ENCODE peak calls at places on chromosomes 4 and X, in five cellular contexts. X, Q, J, S and M are unnamed samples. For H3K9me3, the result is how much of the 10 kb centered on the place peaks cover.

GRCh38 chrX:7330551-7330950 is 182.6 kb upstream of the PUDP start:
- DNase-seq in X (no peak), Q (no peak), J (no peak), S (no peak), M (no peak)

GRCh38 chrX:119667111-119667928 is 25.6 kb downstream of the SEPTIN6 start:
- DNase-seq in X (no peak), Q (no peak), J (no peak), S (no peak), M (no peak)

GRCh38 chr4:6356076-6356560 is 86.5 kb downstream of the WFS1 start:
- DNase-seq in X (no peak), Q (no peak), J (no peak), S (no peak), M (no peak)

GRCh38 chrX:21806691-21807090 is 32.7 kb upstream of the MBTPS2 start:
- DNase-seq in X (no peak), Q (no peak), J (no peak), S (no peak), M (no peak)

GRCh38 chr4:42579903-42580302 is 77.0 kb downstream of the ATP8A1 start:
- DNase-seq in X (no peak), Q (no peak), J (no peak), S (no peak), M (no peak)

GRCh38 chr4:57607616-57608150 is 497.5 kb upstream of the IGFBP7 start:
- DNase-seq in X (no peak), Q (no peak), J (no peak), S (no peak), M (no peak)

GRCh38 chr4:112077743-112078142 is 67.5 kb upstream of the FAM241A start:
- DNase-seq in X (no peak), Q (no peak), J (no peak), S (no peak), M (no peak)

GRCh38 chr4:9987749-9988346 is 33.4 kb downstream of the SLC2A9 start:
- DNase-seq in X (peak), Q (no peak), J (no peak), S (no peak), M (no peak)

GRCh38 chr4:80831383-80832361 is 198.8 kb upstream of the BMP3 start:
- DNase-seq in X (no peak), Q (no peak), J (no peak), S (no peak), M (no peak)

GRCh38 chrX:96372313-96373046 is 312.2 kb upstream of the DIAPH2 start:
- DNase-seq in X (no peak), Q (no peak), J (no peak), S (peak), M (no peak)

GRCh38 chr4:169397762-169398161 is 127.0 kb upstream of the SH3RF1 start:
- DNase-seq in X (no peak), Q (no peak), J (no peak), S (no peak), M (no peak)

GRCh38 chrX:83759872-83760271 is 101.1 kb upstream of the CYLC1 start:
- DNase-seq in X (no peak), Q (no peak), J (no peak), S (peak), M (no peak)

GRCh38 chrX:70554948-70555347 is 110.3 kb downstream of the DLG3 start:
- DNase-seq in X (no peak), Q (no peak), J (no peak), S (no peak), M (no peak)

GRCh38 chr4:79132826-79133225 is 193.0 kb downstream of the NAA11 start:
- DNase-seq in X (no peak), Q (no peak), J (no peak), S (no peak), M (no peak)

GRCh38 chr4:87975466-87975865 is at the start of gene SPP1:
- DNase-seq in X (no peak), Q (peak), J (no peak), S (peak), M (no peak)

GRCh38 chr4:12911723-12912324 is 572.3 kb downstream of the RAB28 start:
- DNase-seq in X (no peak), Q (no peak), J (no peak), S (no peak), M (no peak)

GRCh38 chrX:100926453-100926852 is 2.3 kb downstream of the XKRX start:
- DNase-seq in X (no peak), Q (no peak), J (no peak), S (no peak), M (no peak)

GRCh38 chrX:10077425-10078188 is 79.2 kb upstream of the CLCN4 start:
- DNase-seq in X (no peak), Q (no peak), J (no peak), S (peak), M (no peak)

GRCh38 chrX:25536307-25536970 is 520.7 kb upstream of the ARX start:
- DNase-seq in X (no peak), Q (no peak), J (no peak), S (no peak), M (no peak)

GRCh38 chr4:114399085-114399484 is 199.5 kb upstream of the UGT8 start:
- DNase-seq in X (no peak), Q (no peak), J (no peak), S (no peak), M (no peak)

GRCh38 chr4:26806331-26806730 is 54.3 kb upstream of the STIM2 start:
- DNase-seq in X (no peak), Q (no peak), J (no peak), S (no peak), M (no peak)

GRCh38 chrX:56802921-56803848 is 74.1 kb downstream of the NBDY start:
- DNase-seq in X (no peak), Q (peak), J (peak), S (no peak), M (peak)

GRCh38 chr4:158410272-158410671 is 111.4 kb upstream of the RXFP1 start:
- DNase-seq in X (no peak), Q (no peak), J (no peak), S (no peak), M (no peak)

GRCh38 chrX:1507511-1508463 is 29.2 kb downstream of the P2RY8 start:
- DNase-seq in X (peak), Q (no peak), J (no peak), S (no peak), M (no peak)

GRCh38 chr4:37687175-37687525 is 974 bp upstream of the RELL1 start:
- DNase-seq in X (peak), Q (no peak), J (no peak), S (no peak), M (peak)

GRCh38 chrX:34638116-34638515 is 19.0 kb downstream of the TMEM47 start:
- DNase-seq in X (no peak), Q (no peak), J (no peak), S (peak), M (peak)

GRCh38 chrX:56788229-56788628 is 59.2 kb downstream of the NBDY start:
- DNase-seq in X (no peak), Q (no peak), J (no peak), S (no peak), M (no peak)

GRCh38 chr4:98648602-98649001 is 9.8 kb downstream of the TSPAN5 start:
- DNase-seq in X (no peak), Q (peak), J (no peak), S (no peak), M (no peak)

GRCh38 chr4:83516042-83516772 is 19.7 kb upstream of the GPAT3 start:
- DNase-seq in X (no peak), Q (peak), J (no peak), S (no peak), M (no peak)

GRCh38 chrX:117095393-117095792 is 632.6 kb upstream of the CT83 start:
- DNase-seq in X (no peak), Q (no peak), J (no peak), S (no peak), M (no peak)

GRCh38 chr4:149371021-149371420 is 444.6 kb downstream of the IQCM start:
- DNase-seq in X (no peak), Q (no peak), J (no peak), S (peak), M (peak)

GRCh38 chrX:2913118-2913517 is 16.0 kb downstream of the ARSD start:
- DNase-seq in X (no peak), Q (no peak), J (no peak), S (no peak), M (no peak)

GRCh38 chr4:87865960-87866598 is 33.3 kb downstream of the MEPE start:
- DNase-seq in X (no peak), Q (no peak), J (no peak), S (no peak), M (no peak)

GRCh38 chr4:7708238-7708637 is 231.4 kb downstream of the AFAP1 start:
- DNase-seq in X (no peak), Q (no peak), J (no peak), S (no peak), M (no peak)

GRCh38 chr4:41540687-41541086 is 2.7 kb downstream of the LIMCH1 start:
- DNase-seq in X (no peak), Q (no peak), J (no peak), S (no peak), M (no peak)

GRCh38 chr4:89558147-89558546 is 250.5 kb upstream of the GPRIN3 start:
- DNase-seq in X (no peak), Q (no peak), J (no peak), S (no peak), M (no peak)

GRCh38 chrX:15947648-15948317 is 93.2 kb upstream of the AP1S2 start:
- DNase-seq in X (no peak), Q (no peak), J (no peak), S (no peak), M (no peak)
- H3K27ac ChIP-seq in X (no peak), Q (no peak), J (no peak), S (no peak), M (no peak)

GRCh38 chr4:155759372-155760252 is 791 bp downstream of the GUCY1B1 start:
- DNase-seq in X (no peak), Q (peak), J (peak), S (no peak), M (peak)
- H3K4me3 ChIP-seq in X (peak), Q (peak), J (peak), S (no peak), M (peak)

GRCh38 chr4:152935661-152936445 is at the start of gene FHDC1:
- DNase-seq in X (no peak), Q (no peak), J (no peak), S (no peak), M (no peak)
- H3K9me3 ChIP-seq in X (under half), Q (under half), J (under half), S (under half), M (under half)

DNA sequence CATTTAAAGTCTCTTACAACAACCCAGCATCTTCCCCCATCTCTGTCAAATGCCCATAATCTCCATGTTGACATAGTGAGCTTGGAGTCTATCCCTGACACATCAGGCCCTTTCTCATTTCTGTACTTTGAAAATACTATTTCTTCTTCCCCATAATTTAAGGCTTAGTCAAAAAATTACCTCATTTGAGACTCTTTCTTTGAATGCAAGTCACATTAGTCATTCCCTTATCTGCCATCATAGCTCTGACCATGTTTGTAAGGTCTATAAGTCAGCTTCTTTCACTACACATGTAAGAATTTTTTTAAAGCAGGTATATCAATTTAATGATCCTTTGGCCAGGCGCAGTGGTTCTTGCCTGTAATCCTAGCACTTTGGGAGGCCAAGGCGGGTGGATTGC is 99.9 kb downstream of the DDX60 start:
- DNase-seq in X (no peak), Q (no peak), J (no peak), S (no peak), M (no peak)
- H3K27ac ChIP-seq in X (no peak), Q (no peak), J (no peak), S (no peak), M (no peak)

GRCh38 chrX:102651968-102652744 is 873 bp downstream of the GPRASP1 start:
- DNase-seq in X (no peak), Q (peak), J (peak), S (no peak), M (peak)

GRCh38 chrX:102651242-102651967 is at the start of gene GPRASP1:
- DNase-seq in X (peak), Q (peak), J (peak), S (no peak), M (peak)

GRCh38 chrX:102654696-102655095 is 3.4 kb downstream of the GPRASP1 start:
- DNase-seq in X (no peak), Q (no peak), J (no peak), S (no peak), M (no peak)

GRCh38 chrX:102650903-102651241 is 411 bp upstream of the GPRASP1 start:
- DNase-seq in X (no peak), Q (no peak), J (no peak), S (no peak), M (peak)
- H3K4me3 ChIP-seq in X (peak), Q (peak), J (peak), S (no peak), M (peak)

DNA sequence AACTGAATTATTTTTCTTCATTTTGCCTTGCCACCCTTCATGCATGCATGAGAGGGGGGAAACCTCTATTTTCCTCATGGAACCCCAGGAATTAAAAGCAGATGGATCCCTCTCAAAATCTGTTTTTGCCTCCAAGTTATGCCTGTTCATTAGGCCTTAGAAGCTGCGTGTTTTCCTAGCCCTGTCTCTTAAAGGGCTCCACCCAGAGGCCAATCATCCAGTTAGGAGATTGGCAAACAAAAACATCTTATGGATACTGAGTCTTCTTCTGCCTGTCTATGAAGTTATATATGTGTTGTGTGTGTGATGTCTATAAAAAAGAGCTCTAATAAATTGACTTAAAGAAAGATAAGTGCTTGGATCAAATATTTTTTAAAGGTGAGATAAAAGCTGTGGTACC is 142.9 kb downstream of the ANAPC10 start:
- DNase-seq in X (no peak), Q (no peak), J (no peak), S (no peak), M (no peak)
- H3K9me3 ChIP-seq in X (under half), Q (under half), J (under half), S (under half), M (under half)

DNA sequence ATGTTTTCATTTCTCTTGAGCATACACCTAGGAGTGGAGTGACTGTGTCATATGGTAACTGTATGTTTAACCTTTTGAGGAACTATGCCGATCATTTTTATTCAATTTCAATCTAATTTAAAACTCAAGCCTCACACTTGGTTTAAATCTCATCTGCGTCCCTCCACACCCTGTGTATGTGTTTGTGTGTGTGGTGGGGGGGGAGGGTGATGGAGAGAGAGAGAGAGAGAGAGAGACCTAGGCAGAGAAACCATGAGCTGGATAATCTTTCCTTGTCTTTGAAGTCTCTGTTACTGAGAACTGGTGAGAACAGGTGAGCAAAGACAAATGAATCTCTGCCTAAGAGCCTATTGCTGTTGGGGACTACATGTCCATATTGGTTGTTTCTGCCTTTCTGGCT is 105.0 kb downstream of the ARHGAP24 start:
- DNase-seq in X (no peak), Q (no peak), J (no peak), S (no peak), M (no peak)
- H3K27ac ChIP-seq in X (no peak), Q (no peak), J (no peak), S (no peak), M (no peak)

DNA sequence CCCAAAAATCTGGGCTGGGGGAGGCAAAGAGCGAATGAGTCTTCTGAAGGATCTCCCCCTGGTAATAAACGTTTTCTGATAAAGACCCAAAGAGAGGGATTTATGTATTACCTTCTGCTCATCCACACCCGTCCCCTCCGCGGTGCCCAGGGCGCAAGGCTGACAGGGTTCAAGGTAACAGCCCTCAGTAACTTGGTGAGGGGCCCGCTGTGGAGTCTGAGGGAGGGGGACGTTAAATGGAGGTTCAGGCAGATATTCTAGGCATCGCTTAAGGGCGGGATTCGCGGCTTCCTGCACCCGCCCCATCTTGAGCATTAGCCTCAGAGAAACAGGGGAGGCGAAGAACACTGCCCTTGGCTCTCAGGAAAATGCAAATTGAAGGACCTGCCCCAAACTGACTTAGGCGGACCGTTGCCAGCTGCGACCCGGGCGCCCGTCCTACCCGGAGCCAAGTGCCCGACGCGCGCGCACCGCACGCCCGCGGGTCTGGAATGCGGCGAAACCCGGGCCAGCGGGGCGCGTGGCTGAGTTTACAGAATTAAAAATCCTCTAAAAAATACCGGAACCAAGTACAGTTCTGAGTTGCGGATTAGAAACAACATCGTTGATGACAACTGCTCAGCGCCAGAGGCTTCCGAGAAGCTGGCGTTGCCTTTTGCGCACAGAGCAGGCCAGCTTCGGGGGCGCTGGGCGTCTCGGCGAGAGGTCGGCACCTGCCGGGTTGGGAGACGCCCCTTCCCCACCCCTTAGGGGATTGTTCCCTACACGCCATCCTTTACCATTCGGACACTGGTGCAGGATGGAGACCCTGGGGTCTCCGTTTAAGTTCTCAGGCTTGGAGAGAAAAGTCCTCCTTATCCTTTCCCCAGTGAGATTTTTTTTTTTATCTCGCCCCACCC is 2.8 kb downstream of the HELT start:
- DNase-seq in X (no peak), Q (no peak), J (no peak), S (no peak), M (no peak)
- H3K4me3 ChIP-seq in X (no peak), Q (no peak), J (no peak), S (no peak), M (no peak)

DNA sequence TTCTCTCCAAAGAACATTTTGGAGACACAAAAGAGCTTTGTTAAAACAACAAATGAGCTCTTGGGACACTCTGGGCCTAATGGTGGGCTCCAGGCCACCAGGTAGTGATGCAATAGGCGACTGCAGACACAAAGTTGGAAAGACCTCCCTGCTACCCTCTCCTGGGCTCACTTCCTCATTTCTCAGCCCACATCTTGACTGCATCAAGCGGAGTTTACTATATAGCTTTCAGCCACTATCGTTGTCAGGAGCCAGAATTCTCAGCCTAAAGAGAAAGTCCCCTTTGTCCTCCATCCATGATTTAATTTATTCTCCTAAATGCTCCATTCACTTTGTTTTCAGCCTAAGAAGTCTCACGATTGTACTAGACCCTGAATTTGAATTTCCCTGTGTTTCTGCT is 114.9 kb downstream of the EFHC2 start:
- DNase-seq in X (no peak), Q (no peak), J (no peak), S (no peak), M (no peak)
- H3K9me3 ChIP-seq in X (under half), Q (under half), J (under half), S (under half), M (under half)

DNA sequence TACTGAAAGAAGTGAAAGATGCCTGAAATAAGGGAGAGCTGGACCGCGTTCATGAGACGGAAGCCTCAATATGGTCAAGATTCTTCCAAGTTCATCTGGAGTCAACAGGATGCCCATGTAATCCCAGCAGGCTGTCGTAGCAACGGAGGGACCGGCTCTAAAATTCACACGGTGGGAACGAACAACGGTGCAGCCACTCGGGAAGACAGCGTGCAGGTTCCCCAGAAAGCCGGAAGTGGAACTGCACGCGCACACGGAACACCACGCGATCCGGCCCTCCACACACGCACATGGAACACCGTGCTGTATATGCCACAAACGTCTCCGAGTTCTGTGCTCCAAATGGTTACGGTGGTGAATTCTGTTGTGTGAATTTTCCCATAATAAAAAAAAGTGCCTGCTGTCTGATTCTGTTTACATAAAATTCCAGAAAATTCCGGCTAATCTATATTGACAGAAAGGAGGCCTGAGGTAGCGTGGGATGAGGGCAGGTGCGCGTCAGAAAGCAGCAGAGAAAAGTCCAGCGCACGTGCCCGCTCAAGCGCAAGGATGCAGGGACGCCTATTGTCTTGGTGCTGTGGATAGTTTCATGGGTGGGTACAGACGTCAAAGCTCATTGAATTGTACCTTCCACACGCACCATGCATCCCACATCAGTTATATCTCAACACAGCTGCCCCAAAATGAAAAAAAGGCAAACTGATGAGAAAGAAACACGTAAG is 31.2 kb downstream of the PPP2R3B start:
- DNase-seq in X (no peak), Q (no peak), J (no peak), S (no peak), M (no peak)
- H3K27ac ChIP-seq in X (no peak), Q (no peak), J (no peak), S (no peak), M (no peak)